ENCODE peak calls at places on chromosomes 16 and 17, in seven cellular contexts. Z is substantia nigra; P is coronary artery; J is mesothelial cell of epicardium; Y is ovary; N is fibroblast of villous mesenchyme; E is CD8-positive, alpha-beta T cell. X is an unnamed sample.

GRCh38 chr17:12644623-12645022 is 21.1 kb upstream of the MYOCD start:
- DNase-seq in Y (no peak), P (no peak), E (no peak), Z (no peak), N (no peak), J (no peak), X (no peak)

GRCh38 chr17:81331527-81332043 is 36.5 kb upstream of the SLC38A10 start:
- DNase-seq in Z (no peak), P (no peak), Y (no peak), N (no peak), J (no peak), E (no peak), X (no peak)

GRCh38 chr17:83201206-83202001 is 122.0 kb downstream of the METRNL start:
- DNase-seq in N (no peak), Z (no peak), Y (no peak), J (no peak), E (peak), P (no peak), X (no peak)

GRCh38 chr17:78278139-78278741 is 46.8 kb downstream of the TMEM235 start:
- DNase-seq in E (no peak), N (peak), P (no peak), Y (no peak), Z (no peak), J (no peak), X (no peak)

GRCh38 chr16:66979011-66979717 is 9.2 kb upstream of the CES4A start:
- DNase-seq in N (no peak), P (no peak), J (no peak), Z (no peak), Y (no peak), E (no peak), X (no peak)

GRCh38 chr17:72448019-72448418 is 327.2 kb downstream of the SOX9 start:
- DNase-seq in Z (no peak), J (no peak), P (no peak), N (no peak), Y (no peak), E (no peak), X (no peak)

GRCh38 chr17:7147772-7148171 is 31.4 kb downstream of the ASGR1 start:
- DNase-seq in P (no peak), E (no peak), Y (no peak), Z (no peak), J (no peak), N (no peak), X (no peak)

GRCh38 chr17:8900626-8901585 is 33.4 kb upstream of the PIK3R6 start:
- DNase-seq in J (no peak), Z (no peak), N (no peak), P (peak), Y (no peak), E (no peak), X (no peak)

GRCh38 chr17:10556301-10557005 is 7.0 kb upstream of the MYH2 start:
- DNase-seq in J (no peak), P (no peak), E (no peak), Z (no peak), Y (no peak), N (no peak), X (no peak)

GRCh38 chr17:75978938-75979704 is at the start of the genes ACOX1 and TEN1:
- DNase-seq in E (peak), J (peak), Y (peak), N (peak), P (peak), Z (peak), X (peak)

GRCh38 chr16:4249546-4249945 is 7.7 kb upstream of the SRL start:
- DNase-seq in J (no peak), N (no peak), Z (no peak), Y (no peak), P (no peak), E (no peak), X (no peak)

GRCh38 chr17:12605222-12605621 is 60.5 kb upstream of the MYOCD start:
- DNase-seq in J (no peak), P (no peak), E (no peak), Z (no peak), N (peak), Y (no peak), X (no peak)

GRCh38 chr16:50308237-50308965 is 42.0 kb downstream of the ADCY7 start:
- DNase-seq in E (peak), Z (no peak), J (no peak), P (peak), Y (no peak), N (no peak), X (peak)

GRCh38 chr16:65342231-65342866 is 220.5 kb upstream of the CDH11 start:
- DNase-seq in J (no peak), Y (no peak), E (no peak), P (no peak), N (no peak), Z (no peak), X (no peak)

GRCh38 chr16:56950881-56951771 is 10.6 kb upstream of the CETP start:
- DNase-seq in N (peak), Z (no peak), P (no peak), E (peak), J (no peak), Y (peak), X (peak)

GRCh38 chr17:42878123-42878880 is 22.3 kb upstream of the G6PC1 start:
- DNase-seq in N (no peak), Y (no peak), P (no peak), Z (no peak), E (no peak), J (no peak), X (no peak)

GRCh38 chr16:87881327-87882200 is 12.3 kb upstream of the SLC7A5 start:
- DNase-seq in N (no peak), Y (no peak), P (no peak), J (no peak), Z (no peak), E (no peak), X (no peak)

GRCh38 chr17:68417317-68417716 is 40.0 kb downstream of the WIPI1 start:
- DNase-seq in Z (no peak), P (no peak), E (no peak), J (no peak), Y (no peak), N (no peak), X (no peak)

GRCh38 chr16:86997058-86997457 is 320.1 kb downstream of the C16orf95 start:
- DNase-seq in Y (no peak), P (no peak), E (no peak), J (no peak), Z (no peak), N (no peak), X (no peak)

GRCh38 chr17:46167826-46168569 is 25.2 kb downstream of the KANSL1 start:
- DNase-seq in P (no peak), Y (no peak), J (no peak), N (peak), Z (no peak), E (no peak), X (no peak)

GRCh38 chr16:46607529-46607928 is 13.7 kb downstream of the SHCBP1 start:
- DNase-seq in Z (no peak), Y (no peak), E (no peak), N (peak), P (no peak), J (no peak), X (no peak)

GRCh38 chr17:9284884-9285283 is 263.6 kb downstream of the NTN1 start:
- DNase-seq in Z (no peak), E (no peak), N (peak), Y (peak), J (no peak), P (no peak), X (no peak)

GRCh38 chr16:8685617-8686016 is 11.2 kb downstream of the ABAT start:
- DNase-seq in E (no peak), P (no peak), J (no peak), Z (no peak), Y (no peak), N (no peak), X (no peak)

GRCh38 chr17:57523926-57524634 is 221.0 kb downstream of the CCDC182 start:
- DNase-seq in E (no peak), N (no peak), Z (no peak), P (no peak), J (no peak), Y (no peak), X (no peak)

GRCh38 chr17:76540381-76541300 is 797 bp downstream of the PRCD start:
- DNase-seq in Z (peak), J (peak), N (peak), Y (peak), E (no peak), P (peak), X (peak)

GRCh38 chr16:30357085-30357714 is 2.1 kb upstream of the CD2BP2 start:
- DNase-seq in E (no peak), P (no peak), Y (no peak), N (no peak), Z (no peak), J (no peak), X (no peak)

GRCh38 chr16:58366247-58367031 is 25.8 kb upstream of the GINS3 start:
- DNase-seq in N (peak), E (no peak), Y (no peak), P (no peak), J (no peak), Z (no peak), X (no peak)

GRCh38 chr16:67959520-67959919 is 8.9 kb downstream of the SLC12A4 start:
- DNase-seq in E (no peak), Y (peak), Z (no peak), P (no peak), J (no peak), N (peak), X (no peak)

GRCh38 chr16:80990577-80990976 is 16.1 kb downstream of the CMC2 start:
- DNase-seq in J (no peak), P (no peak), Z (no peak), N (no peak), E (no peak), Y (no peak), X (no peak)

GRCh38 chr17:37693328-37693727 is 50.1 kb upstream of the DDX52 start:
- DNase-seq in Z (no peak), N (no peak), E (no peak), Y (no peak), J (no peak), P (no peak), X (no peak)

X was measured in progenitor cell of endocrine pancreas.